ENCODE peak calls at places on chromosomes 7 and 10, in eight cellular contexts. U, K, T, X, P, L, V and B are unnamed samples.

GRCh38 chr10:69065406-69066361 is 22.2 kb upstream of the SRGN start:
- DNase-seq in U (no peak), K (no peak), T (no peak), X (no peak), P (peak), L (no peak), V (no peak), B (peak)

GRCh38 chr10:49654036-49654693 is 25.3 kb upstream of the C10orf53 start:
- DNase-seq in U (no peak), K (no peak), T (no peak), X (no peak), P (no peak), L (no peak), V (no peak), B (no peak)

GRCh38 chr7:1900847-1901246 is 230.8 kb downstream of the ELFN1 start:
- DNase-seq in U (no peak), K (peak), T (peak), X (no peak), P (no peak), L (peak), V (no peak), B (no peak)

GRCh38 chr7:39451901-39452300 is 114.3 kb upstream of the YAE1 start:
- DNase-seq in U (no peak), K (no peak), T (no peak), X (no peak), P (no peak), L (no peak), V (peak), B (no peak)

GRCh38 chr10:18279202-18279601 is 139.0 kb downstream of the CACNB2 start:
- DNase-seq in U (no peak), K (no peak), T (no peak), X (no peak), P (no peak), L (no peak), V (no peak), B (no peak)

GRCh38 chr7:24828871-24829661 is 71.8 kb upstream of the GSDME start:
- DNase-seq in U (no peak), K (no peak), T (no peak), X (no peak), P (no peak), L (no peak), V (peak), B (no peak)

GRCh38 chr10:26854524-26854923 is 6.2 kb downstream of the ABI1 start:
- DNase-seq in U (no peak), K (no peak), T (no peak), X (no peak), P (no peak), L (no peak), V (no peak), B (no peak)

GRCh38 chr7:41445951-41446350 is 256.9 kb downstream of the INHBA start:
- DNase-seq in U (no peak), K (no peak), T (no peak), X (no peak), P (no peak), L (no peak), V (no peak), B (no peak)

GRCh38 chr10:93149761-93150160 is 76.1 kb downstream of the CYP26A1 start:
- DNase-seq in U (no peak), K (no peak), T (no peak), X (no peak), P (no peak), L (no peak), V (no peak), B (no peak)

GRCh38 chr10:132066186-132066585 is 440 bp downstream of the JAKMIP3 start:
- DNase-seq in U (no peak), K (no peak), T (peak), X (no peak), P (no peak), L (no peak), V (no peak), B (peak)

GRCh38 chr10:97685395-97685958 is 1.6 kb downstream of the AVPI1 start:
- DNase-seq in U (peak), K (no peak), T (no peak), X (no peak), P (no peak), L (no peak), V (peak), B (peak)

GRCh38 chr10:97686301-97686961 is 610 bp downstream of the AVPI1 start:
- DNase-seq in U (no peak), K (no peak), T (no peak), X (no peak), P (no peak), L (no peak), V (no peak), B (no peak)

GRCh38 chr10:97684866-97685394 is 2.1 kb downstream of the AVPI1 start:
- DNase-seq in U (no peak), K (no peak), T (no peak), X (no peak), P (no peak), L (no peak), V (no peak), B (peak)

GRCh38 chr10:97682042-97682441 is 5.0 kb downstream of the AVPI1 start:
- DNase-seq in U (no peak), K (no peak), T (no peak), X (no peak), P (no peak), L (no peak), V (no peak), B (no peak)

GRCh38 chr10:97683556-97684357 is 3.3 kb downstream of the AVPI1 start:
- DNase-seq in U (no peak), K (no peak), T (no peak), X (no peak), P (no peak), L (peak), V (no peak), B (peak)
- TF ChIP-seq CTCF in U (no peak), K (no peak), T (no peak), X (no peak), P (no peak), L (no peak), V (no peak), B (no peak)

GRCh38 chr7:116828281-116828680 is 34.1 kb upstream of the CAPZA2 start:
- DNase-seq in U (no peak), K (no peak), T (no peak), X (no peak), P (no peak), L (no peak), V (no peak), B (no peak)
- TF ChIP-seq CTCF in U (no peak), K (no peak), T (no peak), X (no peak), P (no peak), L (no peak), V (no peak), B (no peak)

GRCh38 chr10:124878457-124878739 is 63.5 kb upstream of the ZRANB1 start:
- DNase-seq in U (no peak), K (no peak), T (no peak), X (peak), P (no peak), L (peak), V (no peak), B (no peak)

GRCh38 chr10:124872681-124873080 is 69.2 kb upstream of the ZRANB1 start:
- DNase-seq in U (no peak), K (no peak), T (no peak), X (no peak), P (no peak), L (no peak), V (no peak), B (no peak)

GRCh38 chr10:124879136-124879535 is 62.8 kb upstream of the ZRANB1 start:
- DNase-seq in U (no peak), K (no peak), T (no peak), X (peak), P (no peak), L (peak), V (no peak), B (no peak)

GRCh38 chr10:124870854-124871425 is 69.3 kb downstream of the ABRAXAS2 start:
- DNase-seq in U (no peak), K (peak), T (no peak), X (no peak), P (no peak), L (peak), V (no peak), B (no peak)

GRCh38 chr10:124875596-124875995 is 66.3 kb upstream of the ZRANB1 start:
- DNase-seq in U (no peak), K (no peak), T (no peak), X (no peak), P (no peak), L (peak), V (no peak), B (peak)
- TF ChIP-seq CTCF in U (no peak), K (no peak), T (no peak), X (no peak), P (no peak), L (no peak), V (peak), B (peak)

DNA sequence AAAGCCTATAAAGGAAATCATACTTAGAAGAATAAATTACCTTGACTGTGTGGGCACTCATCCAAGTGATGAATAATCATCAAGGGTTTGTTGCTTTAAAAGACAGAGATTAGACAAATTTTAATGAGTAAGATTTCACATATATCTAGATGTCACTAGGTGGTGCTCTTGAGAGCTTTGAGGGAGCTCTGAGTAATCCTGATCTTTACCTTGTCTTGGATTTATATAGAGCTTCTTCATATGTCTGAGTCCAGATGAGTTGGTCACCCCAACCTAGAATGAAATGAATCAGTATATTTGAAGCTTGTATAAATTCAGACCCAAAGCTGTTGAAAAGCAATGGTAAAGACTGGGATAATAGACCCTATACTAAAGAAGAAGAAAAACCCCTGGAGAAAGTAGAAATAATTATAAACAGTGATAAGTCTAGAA is 3.7 kb downstream of the AGR2 start:
- DNase-seq in U (peak), K (no peak), T (no peak), X (no peak), P (no peak), L (no peak), V (peak), B (peak)
- TF ChIP-seq CTCF in U (peak), K (peak), T (peak), X (peak), P (peak), L (peak), V (peak), B (peak)

GRCh38 chr10:112448903-112449302 is 1.9 kb downstream of the VTI1A start:
- DNase-seq in U (no peak), K (no peak), T (no peak), X (no peak), P (no peak), L (no peak), V (no peak), B (no peak)

GRCh38 chr10:112441520-112441919 is 5.2 kb downstream of the ZDHHC6 start:
- DNase-seq in U (no peak), K (no peak), T (no peak), X (no peak), P (no peak), L (no peak), V (no peak), B (no peak)

GRCh38 chr10:112442063-112442462 is 4.7 kb downstream of the ZDHHC6 start:
- DNase-seq in U (no peak), K (no peak), T (no peak), X (no peak), P (no peak), L (no peak), V (no peak), B (no peak)

GRCh38 chr10:112446055-112446854 is 459 bp downstream of the ZDHHC6 start:
- DNase-seq in U (peak), K (peak), T (peak), X (no peak), P (no peak), L (no peak), V (no peak), B (no peak)

GRCh38 chr10:112446855-112447691 is at the start of the genes VTI1A and ZDHHC6:
- DNase-seq in U (peak), K (peak), T (peak), X (peak), P (peak), L (peak), V (peak), B (peak)
- TF ChIP-seq CTCF in U (no peak), K (peak), T (no peak), X (no peak), P (no peak), L (no peak), V (peak), B (peak)

DNA sequence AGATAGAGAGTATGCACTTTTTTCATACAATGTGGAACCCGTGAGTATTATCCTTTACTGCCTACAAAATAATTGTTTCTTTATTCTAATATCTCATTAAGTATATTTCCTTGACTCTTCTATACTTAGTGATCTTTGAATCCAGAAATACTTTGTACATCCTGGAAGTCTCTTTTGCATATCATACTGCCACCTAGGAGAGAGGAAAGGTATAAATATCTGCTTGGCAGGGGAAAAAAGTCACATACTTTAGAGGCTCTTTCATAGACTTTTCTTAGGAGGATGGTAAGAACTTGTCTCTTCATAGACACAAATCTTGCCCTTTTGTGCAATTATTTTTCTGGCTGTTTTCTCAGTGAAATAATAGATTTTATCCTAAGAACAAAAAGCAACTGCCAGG is 436.0 kb downstream of the PAXIP1 start:
- DNase-seq in U (no peak), K (no peak), T (no peak), X (no peak), P (no peak), L (no peak), V (peak), B (no peak)
- TF ChIP-seq CTCF in U (no peak), K (no peak), T (no peak), X (no peak), P (no peak), L (no peak), V (no peak), B (no peak)

DNA sequence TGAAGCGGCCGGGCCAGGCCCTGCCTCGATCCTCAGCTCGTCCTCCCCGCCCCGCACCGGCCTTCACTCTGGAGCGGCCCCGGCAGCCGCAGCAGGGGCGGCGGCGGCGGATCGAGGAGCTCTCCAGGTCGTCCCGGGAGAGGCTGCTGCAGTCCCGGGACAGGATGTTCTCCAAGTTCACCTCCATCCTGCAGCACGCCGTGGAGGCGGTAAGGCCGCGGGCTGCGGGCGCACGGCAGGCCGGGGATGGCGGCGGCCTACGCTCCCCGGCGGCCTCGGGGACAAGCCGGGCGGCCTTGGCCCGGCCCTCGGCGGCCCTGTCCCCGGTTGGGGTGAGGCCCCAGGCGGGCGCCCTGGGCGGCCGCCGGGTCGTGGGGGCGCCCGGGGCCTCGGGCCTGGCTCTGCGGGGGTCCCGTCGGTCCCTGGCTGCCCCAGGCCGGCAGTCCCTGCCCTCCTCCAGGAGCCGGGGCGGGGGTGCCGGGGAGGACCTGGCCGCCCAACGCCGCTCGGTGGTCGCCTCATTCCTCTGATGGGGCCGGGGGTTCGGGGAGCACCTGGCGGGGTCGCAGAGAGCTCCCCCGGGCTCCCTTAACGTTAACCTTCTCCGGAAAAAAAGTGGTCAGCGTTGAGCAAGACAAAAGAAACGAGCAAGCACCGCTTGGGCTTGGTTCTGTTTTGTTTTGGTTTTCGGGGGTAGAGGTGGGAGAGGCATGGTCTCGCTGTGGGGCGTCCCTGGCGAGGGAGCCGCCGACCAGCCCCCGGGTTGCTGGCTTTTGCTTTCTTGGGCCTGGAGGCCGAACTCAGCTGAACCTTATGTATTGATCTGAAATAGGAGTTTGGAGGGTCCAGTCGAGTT is 563 bp downstream of the FHIP2A start:
- DNase-seq in U (peak), K (peak), T (peak), X (no peak), P (peak), L (peak), V (peak), B (no peak)
- TF ChIP-seq CTCF in U (peak), K (peak), T (no peak), X (no peak), P (peak), L (peak), V (no peak), B (peak)

DNA sequence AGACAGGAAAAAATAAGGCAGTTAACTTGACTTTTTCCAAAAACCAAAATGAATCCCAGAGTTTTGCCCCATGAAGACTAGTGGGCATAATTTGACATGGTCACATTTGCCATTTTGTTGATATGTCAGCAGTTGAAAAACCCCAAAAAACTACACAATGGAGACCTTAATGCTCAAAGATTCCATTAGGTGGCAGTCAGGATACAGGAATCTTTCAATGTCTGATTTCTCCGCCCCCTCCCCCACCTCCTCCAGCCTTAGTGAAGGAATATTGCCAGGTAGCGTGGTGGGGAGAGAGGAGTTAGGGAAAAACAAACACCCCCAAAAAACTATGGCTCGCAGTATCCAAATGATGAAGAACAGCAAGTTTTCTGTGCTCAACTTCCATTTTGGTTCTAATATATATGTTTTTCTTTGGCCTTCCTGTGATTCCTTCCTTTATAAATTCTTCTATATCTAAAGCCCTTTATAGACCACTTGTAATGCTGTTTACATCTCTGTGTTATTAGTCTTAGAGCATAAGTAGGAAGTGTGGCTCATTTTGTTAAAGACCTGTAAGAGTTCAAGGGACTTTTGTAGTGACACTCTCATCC is 6.7 kb upstream of the SMNDC1 start:
- DNase-seq in U (peak), K (no peak), T (no peak), X (no peak), P (peak), L (no peak), V (peak), B (peak)
- TF ChIP-seq CTCF in U (peak), K (peak), T (peak), X (peak), P (peak), L (peak), V (peak), B (peak)

DNA sequence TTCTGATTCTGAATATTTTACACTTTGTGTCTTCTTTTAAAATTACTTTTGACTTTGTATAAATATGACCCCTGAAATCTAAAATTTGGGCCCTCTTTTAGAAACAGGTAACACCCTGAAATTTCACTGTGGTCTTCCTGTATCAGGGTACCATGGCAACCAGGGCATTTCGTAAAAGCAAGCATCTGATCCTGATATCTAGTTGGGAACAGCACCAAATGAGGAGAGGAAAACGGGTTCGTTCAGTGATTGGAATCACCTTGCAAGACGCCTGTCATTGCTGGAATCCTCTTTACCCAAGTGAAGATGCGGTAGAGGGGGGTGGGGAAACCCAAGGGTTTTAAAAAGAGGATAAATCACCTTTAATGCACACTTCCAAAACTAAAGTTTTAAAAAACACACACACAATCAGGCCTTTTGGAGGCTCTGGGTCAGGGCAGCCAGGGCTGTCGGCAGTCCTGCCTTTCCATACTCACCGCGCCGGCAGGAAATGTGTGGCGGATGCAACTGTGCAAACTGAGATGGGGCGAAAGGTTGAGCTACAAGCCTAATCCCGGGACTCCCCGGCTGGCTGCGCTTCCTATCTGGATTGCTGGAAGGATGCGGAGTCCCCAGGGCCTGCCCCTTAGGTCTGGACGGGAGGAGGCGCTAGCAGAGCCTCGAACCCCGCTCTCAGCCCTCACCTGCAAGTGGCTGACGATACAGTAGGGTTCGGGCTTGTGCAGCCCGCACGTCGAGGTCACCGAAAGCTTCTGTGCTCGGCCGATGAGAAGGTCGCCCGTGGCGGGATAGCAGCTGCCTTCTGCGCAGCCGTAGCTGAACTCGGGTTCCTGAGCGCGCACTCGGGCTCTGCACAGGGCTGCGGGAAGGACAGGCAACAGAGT is 1.8 kb downstream of the LAMB1 start:
- DNase-seq in U (no peak), K (no peak), T (no peak), X (no peak), P (peak), L (peak), V (peak), B (peak)
- TF ChIP-seq CTCF in U (peak), K (no peak), T (no peak), X (no peak), P (no peak), L (no peak), V (peak), B (peak)